ENCODE peak calls at places on chromosomes 6 and 20, in seven cellular contexts. One of them, this sample, is unnamed.

GRCh38 chr20:60921021-60921622 is 330.9 kb upstream of the CDH4 start:
- DNase-seq in HT1080: no peak
- DNase-seq in natural killer cell: no peak
- DNase-seq in ELF-1: peak
- DNase-seq in nucleus accumbens: no peak
- DNase-seq in T follicular helper cell: no peak
- DNase-seq in GM06990: no peak
- DNase-seq in this sample: no peak

GRCh38 chr6:167443098-167443680 is 118.3 kb downstream of the TTLL2 start:
- DNase-seq in HT1080: no peak
- DNase-seq in natural killer cell: no peak
- DNase-seq in ELF-1: peak
- DNase-seq in nucleus accumbens: no peak
- DNase-seq in T follicular helper cell: no peak
- DNase-seq in GM06990: no peak
- DNase-seq in this sample: no peak

GRCh38 chr20:4555188-4555893 is 166.4 kb upstream of the PRND start:
- DNase-seq in HT1080: peak
- DNase-seq in natural killer cell: no peak
- DNase-seq in ELF-1: no peak
- DNase-seq in nucleus accumbens: no peak
- DNase-seq in T follicular helper cell: no peak
- DNase-seq in GM06990: no peak
- DNase-seq in this sample: no peak

GRCh38 chr6:125764105-125764671 is 14.8 kb downstream of the HEY2 start:
- DNase-seq in HT1080: peak
- DNase-seq in natural killer cell: no peak
- DNase-seq in ELF-1: no peak
- DNase-seq in nucleus accumbens: no peak
- DNase-seq in T follicular helper cell: no peak
- DNase-seq in GM06990: no peak
- DNase-seq in this sample: no peak

GRCh38 chr6:151494235-151494950 is 576 bp downstream of the CCDC170 start:
- DNase-seq in HT1080: peak
- DNase-seq in natural killer cell: no peak
- DNase-seq in ELF-1: peak
- DNase-seq in nucleus accumbens: peak
- DNase-seq in T follicular helper cell: no peak
- DNase-seq in GM06990: no peak
- DNase-seq in this sample: peak

GRCh38 chr20:32132911-32133549 is 23.5 kb downstream of the TM9SF4 start:
- DNase-seq in HT1080: no peak
- DNase-seq in natural killer cell: no peak
- DNase-seq in ELF-1: no peak
- DNase-seq in nucleus accumbens: no peak
- DNase-seq in T follicular helper cell: no peak
- DNase-seq in GM06990: no peak
- DNase-seq in this sample: no peak

GRCh38 chr6:74366634-74367033 is 670.6 kb downstream of the CD109 start:
- DNase-seq in HT1080: no peak
- DNase-seq in natural killer cell: no peak
- DNase-seq in ELF-1: no peak
- DNase-seq in nucleus accumbens: no peak
- DNase-seq in T follicular helper cell: no peak
- DNase-seq in GM06990: no peak
- DNase-seq in this sample: no peak

GRCh38 chr20:46127396-46128010 is 9.4 kb downstream of the CD40 start:
- DNase-seq in HT1080: no peak
- DNase-seq in natural killer cell: no peak
- DNase-seq in ELF-1: no peak
- DNase-seq in nucleus accumbens: no peak
- DNase-seq in T follicular helper cell: no peak
- DNase-seq in GM06990: no peak
- DNase-seq in this sample: peak

GRCh38 chr6:79373246-79373645 is 138.8 kb upstream of the HMGN3 start:
- DNase-seq in HT1080: no peak
- DNase-seq in natural killer cell: no peak
- DNase-seq in ELF-1: no peak
- DNase-seq in nucleus accumbens: no peak
- DNase-seq in T follicular helper cell: no peak
- DNase-seq in GM06990: no peak
- DNase-seq in this sample: no peak

GRCh38 chr6:75934643-75935472 is 137.6 kb downstream of the IMPG1 start:
- DNase-seq in HT1080: peak
- DNase-seq in natural killer cell: no peak
- DNase-seq in ELF-1: peak
- DNase-seq in nucleus accumbens: peak
- DNase-seq in T follicular helper cell: no peak
- DNase-seq in GM06990: peak
- DNase-seq in this sample: peak

GRCh38 chr6:25749837-25750236 is 4.7 kb upstream of the SLC17A4 start:
- DNase-seq in HT1080: no peak
- DNase-seq in natural killer cell: no peak
- DNase-seq in ELF-1: no peak
- DNase-seq in nucleus accumbens: no peak
- DNase-seq in T follicular helper cell: no peak
- DNase-seq in GM06990: no peak
- DNase-seq in this sample: no peak

GRCh38 chr6:28841290-28841689 is 82.5 kb downstream of the TRIM27 start:
- DNase-seq in HT1080: no peak
- DNase-seq in natural killer cell: no peak
- DNase-seq in ELF-1: peak
- DNase-seq in nucleus accumbens: no peak
- DNase-seq in T follicular helper cell: no peak
- DNase-seq in GM06990: no peak
- DNase-seq in this sample: no peak

GRCh38 chr20:48622421-48622820 is 205.4 kb downstream of the PREX1 start:
- DNase-seq in HT1080: no peak
- DNase-seq in natural killer cell: no peak
- DNase-seq in ELF-1: peak
- DNase-seq in nucleus accumbens: no peak
- DNase-seq in T follicular helper cell: no peak
- DNase-seq in GM06990: no peak
- DNase-seq in this sample: no peak

GRCh38 chr6:18242062-18242851 is 22.1 kb downstream of the DEK start:
- DNase-seq in HT1080: peak
- DNase-seq in natural killer cell: no peak
- DNase-seq in ELF-1: no peak
- DNase-seq in nucleus accumbens: no peak
- DNase-seq in T follicular helper cell: no peak
- DNase-seq in GM06990: no peak
- DNase-seq in this sample: no peak

GRCh38 chr6:113854531-113855499 is 2.3 kb upstream of the MARCKS start:
- DNase-seq in HT1080: no peak
- DNase-seq in natural killer cell: no peak
- DNase-seq in ELF-1: peak
- DNase-seq in nucleus accumbens: peak
- DNase-seq in T follicular helper cell: no peak
- DNase-seq in GM06990: peak
- DNase-seq in this sample: peak

GRCh38 chr6:155327326-155328073 is 13.2 kb upstream of the TFB1M start:
- DNase-seq in HT1080: peak
- DNase-seq in natural killer cell: peak
- DNase-seq in ELF-1: peak
- DNase-seq in nucleus accumbens: peak
- DNase-seq in T follicular helper cell: peak
- DNase-seq in GM06990: no peak
- DNase-seq in this sample: peak

GRCh38 chr6:148516116-148517016 is 173.7 kb downstream of the SASH1 start:
- DNase-seq in HT1080: no peak
- DNase-seq in natural killer cell: no peak
- DNase-seq in ELF-1: no peak
- DNase-seq in nucleus accumbens: no peak
- DNase-seq in T follicular helper cell: no peak
- DNase-seq in GM06990: no peak
- DNase-seq in this sample: no peak

GRCh38 chr6:148448371-148449010 is 105.9 kb downstream of the SASH1 start:
- DNase-seq in HT1080: no peak
- DNase-seq in natural killer cell: no peak
- DNase-seq in ELF-1: no peak
- DNase-seq in nucleus accumbens: no peak
- DNase-seq in T follicular helper cell: no peak
- DNase-seq in GM06990: no peak
- DNase-seq in this sample: no peak

GRCh38 chr20:24821391-24821790 is 127.7 kb upstream of the CST7 start:
- DNase-seq in HT1080: no peak
- DNase-seq in natural killer cell: no peak
- DNase-seq in ELF-1: no peak
- DNase-seq in nucleus accumbens: no peak
- DNase-seq in T follicular helper cell: no peak
- DNase-seq in GM06990: no peak
- DNase-seq in this sample: no peak

This sample was measured in NCI-H2171 treated with DMSO at 0.1 percent for 48 hours.